ENCODE peak calls at places on chromosomes 12 and 14, in eight cellular contexts. I, C, W, H, U, S, P and D are unnamed samples.

GRCh38 chr12:60335765-60336164 is 739.9 kb downstream of the SLC16A7 start:
- DNase-seq in H (no peak), C (no peak), I (no peak), S (peak; percentile 58), P (no peak), U (no peak), W (peak; percentile 77), D (no peak)

GRCh38 chr12:89552376-89552775 is 26.5 kb upstream of the POC1B start:
- DNase-seq in C (no peak), S (peak; percentile 42), W (peak; percentile 52), P (no peak), I (no peak), U (no peak), H (no peak), D (no peak)

GRCh38 chr12:28108599-28108998 is 81.7 kb upstream of the CCDC91 start:
- DNase-seq in P (no peak), C (no peak), H (peak; percentile 38), S (peak; percentile 27), W (peak; percentile 52), I (no peak), U (no peak), D (no peak)

GRCh38 chr12:111447571-111448265 is 42.0 kb downstream of the SH2B3 start:
- DNase-seq in S (no peak), W (no peak), H (no peak), U (no peak), P (no peak), I (no peak), C (no peak), D (no peak)

GRCh38 chr12:43737646-43738045 is 20.9 kb downstream of the PUS7L start:
- DNase-seq in C (no peak), S (peak; percentile 77), W (peak; percentile 82), U (no peak), P (no peak), H (no peak), I (no peak), D (no peak)

GRCh38 chr14:103522028-103522581 is 525 bp downstream of the CKB start:
- DNase-seq in I (no peak), H (peak; percentile 12), C (peak; percentile 26), W (no peak), S (no peak), U (no peak), P (no peak), D (no peak)

GRCh38 chr14:35306114-35306513 is 13.9 kb downstream of the PSMA6 start:
- DNase-seq in W (no peak), H (no peak), U (no peak), C (no peak), I (no peak), S (no peak), P (no peak), D (no peak)

GRCh38 chr12:57775044-57775443 is 2.6 kb downstream of the EEF1AKMT3 start:
- DNase-seq in H (no peak), P (no peak), I (no peak), W (no peak), U (no peak), C (no peak), S (no peak), D (no peak)

GRCh38 chr12:4031703-4032291 is 158.6 kb upstream of the PARP11 start:
- DNase-seq in U (no peak), I (no peak), S (peak; percentile 35), C (no peak), W (peak; percentile 75), P (no peak), H (no peak), D (no peak)